ENCODE peak calls at places on chromosomes 12 and 14, in six cellular contexts. One of them, this sample, is unnamed.

GRCh38 chr14:90429764-90430163 is 32.9 kb downstream of the CALM1 start:
- DNase-seq in stimulated activated naive CD4-positive, alpha-beta T cell treated with Interleukin-2 at 50 U/mL for 16 hours: no peak
- DNase-seq in left lobe of liver: no peak
- DNase-seq in SJCRH30: no peak
- DNase-seq in NCI-H1092: no peak
- DNase-seq in LoVo: no peak
- DNase-seq in this sample: no peak

GRCh38 chr14:22268875-22269274 is 320.1 kb downstream of the DAD1 start:
- DNase-seq in SJCRH30: no peak
- DNase-seq in LoVo: peak
- DNase-seq in left lobe of liver: no peak
- DNase-seq in NCI-H1092: no peak
- DNase-seq in stimulated activated naive CD4-positive, alpha-beta T cell treated with Interleukin-2 at 50 U/mL for 16 hours: no peak
- DNase-seq in this sample: no peak

GRCh38 chr14:98937021-98937420 is 335.0 kb downstream of the BCL11B start:
- DNase-seq in stimulated activated naive CD4-positive, alpha-beta T cell treated with Interleukin-2 at 50 U/mL for 16 hours: no peak
- DNase-seq in left lobe of liver: no peak
- DNase-seq in LoVo: no peak
- DNase-seq in NCI-H1092: no peak
- DNase-seq in SJCRH30: no peak
- DNase-seq in this sample: no peak

GRCh38 chr12:10363922-10364838 is 25.7 kb downstream of the KLRK1 start:
- DNase-seq in NCI-H1092: no peak
- DNase-seq in stimulated activated naive CD4-positive, alpha-beta T cell treated with Interleukin-2 at 50 U/mL for 16 hours: no peak
- DNase-seq in left lobe of liver: peak
- DNase-seq in SJCRH30: peak
- DNase-seq in LoVo: peak
- DNase-seq in this sample: no peak

GRCh38 chr12:120264511-120265202 is 873 bp downstream of the PXN start:
- DNase-seq in SJCRH30: no peak
- DNase-seq in LoVo: peak
- DNase-seq in NCI-H1092: no peak
- DNase-seq in stimulated activated naive CD4-positive, alpha-beta T cell treated with Interleukin-2 at 50 U/mL for 16 hours: no peak
- DNase-seq in left lobe of liver: no peak
- DNase-seq in this sample: no peak

GRCh38 chr12:31682136-31682962 is 22.9 kb downstream of the ETFBKMT start:
- DNase-seq in SJCRH30: peak
- DNase-seq in stimulated activated naive CD4-positive, alpha-beta T cell treated with Interleukin-2 at 50 U/mL for 16 hours: peak
- DNase-seq in LoVo: peak
- DNase-seq in left lobe of liver: peak
- DNase-seq in NCI-H1092: peak
- DNase-seq in this sample: no peak

GRCh38 chr12:46320731-46321130 is 51.8 kb downstream of the SLC38A2 start:
- DNase-seq in NCI-H1092: no peak
- DNase-seq in stimulated activated naive CD4-positive, alpha-beta T cell treated with Interleukin-2 at 50 U/mL for 16 hours: no peak
- DNase-seq in left lobe of liver: no peak
- DNase-seq in LoVo: no peak
- DNase-seq in SJCRH30: no peak
- DNase-seq in this sample: no peak

GRCh38 chr14:52918486-52918885 is 32.4 kb downstream of the FERMT2 start:
- DNase-seq in stimulated activated naive CD4-positive, alpha-beta T cell treated with Interleukin-2 at 50 U/mL for 16 hours: no peak
- DNase-seq in LoVo: no peak
- DNase-seq in NCI-H1092: no peak
- DNase-seq in left lobe of liver: no peak
- DNase-seq in SJCRH30: no peak
- DNase-seq in this sample: no peak

GRCh38 chr12:639566-639965 is 23.7 kb downstream of the NINJ2 start:
- DNase-seq in NCI-H1092: no peak
- DNase-seq in left lobe of liver: no peak
- DNase-seq in stimulated activated naive CD4-positive, alpha-beta T cell treated with Interleukin-2 at 50 U/mL for 16 hours: peak
- DNase-seq in SJCRH30: no peak
- DNase-seq in LoVo: no peak
- DNase-seq in this sample: no peak

GRCh38 chr12:122366685-122367475 is 55.6 kb downstream of the CLIP1 start:
- DNase-seq in stimulated activated naive CD4-positive, alpha-beta T cell treated with Interleukin-2 at 50 U/mL for 16 hours: no peak
- DNase-seq in left lobe of liver: no peak
- DNase-seq in SJCRH30: peak
- DNase-seq in NCI-H1092: no peak
- DNase-seq in LoVo: peak
- DNase-seq in this sample: no peak

GRCh38 chr14:26896447-26896846 is 298.6 kb upstream of the NOVA1 start:
- DNase-seq in left lobe of liver: no peak
- DNase-seq in SJCRH30: no peak
- DNase-seq in LoVo: no peak
- DNase-seq in NCI-H1092: no peak
- DNase-seq in stimulated activated naive CD4-positive, alpha-beta T cell treated with Interleukin-2 at 50 U/mL for 16 hours: no peak
- DNase-seq in this sample: no peak

GRCh38 chr12:117298191-117298590 is 63.2 kb downstream of the NOS1 start:
- DNase-seq in NCI-H1092: no peak
- DNase-seq in SJCRH30: no peak
- DNase-seq in stimulated activated naive CD4-positive, alpha-beta T cell treated with Interleukin-2 at 50 U/mL for 16 hours: no peak
- DNase-seq in LoVo: no peak
- DNase-seq in left lobe of liver: no peak
- DNase-seq in this sample: no peak

This sample was measured in esophagus muscularis mucosa.